ENCODE peak calls at places on chromosomes 5 and 9, in eight cellular contexts. Q, L, G, V, O, A, H and C are unnamed samples.

GRCh38 chr9:113677057-113677456 is 199.1 kb upstream of the ZNF618 start:
- DNase-seq in Q (no peak), L (no peak), G (no peak), V (no peak), O (no peak), A (no peak), H (peak; percentile 30), C (no peak)

GRCh38 chr5:81852277-81853004 is 101.5 kb upstream of the SSBP2 start:
- DNase-seq in Q (peak; percentile 82), L (peak; percentile 21), G (peak; percentile 18), V (peak; percentile 57), O (no peak), A (peak; percentile 22), H (no peak), C (peak; percentile 5)

GRCh38 chr9:274101-274500 is 59.4 kb downstream of the DOCK8 start:
- DNase-seq in Q (no peak), L (no peak), G (no peak), V (no peak), O (no peak), A (no peak), H (no peak), C (no peak)

GRCh38 chr9:88522360-88522759 is 12.6 kb upstream of the NXNL2 start:
- DNase-seq in Q (no peak), L (no peak), G (no peak), V (no peak), O (no peak), A (no peak), H (no peak), C (no peak)

GRCh38 chr5:135193213-135194125 is 159.4 kb upstream of the PITX1 start:
- DNase-seq in Q (no peak), L (no peak), G (peak; percentile 57), V (no peak), O (peak; percentile 69), A (peak; percentile 66), H (peak; percentile 11), C (peak; percentile 68)

GRCh38 chr5:91025956-91026355 is 357.2 kb downstream of the ARRDC3 start:
- DNase-seq in Q (no peak), L (no peak), G (no peak), V (no peak), O (no peak), A (no peak), H (no peak), C (no peak)

GRCh38 chr5:67246108-67246507 is 49.5 kb upstream of the CD180 start:
- DNase-seq in Q (peak; percentile 54), L (peak; percentile 88), G (peak; percentile 58), V (peak; percentile 90), O (peak; percentile 61), A (peak; percentile 69), H (peak; percentile 88), C (peak; percentile 92)

GRCh38 chr5:71924325-71924724 is 182.9 kb upstream of the MAP1B start:
- DNase-seq in Q (no peak), L (no peak), G (no peak), V (no peak), O (peak; percentile 26), A (peak; percentile 28), H (peak; percentile 30), C (no peak)

GRCh38 chr9:92980085-92980745 is 32.9 kb downstream of the FGD3 start:
- DNase-seq in Q (no peak), L (no peak), G (no peak), V (no peak), O (no peak), A (no peak), H (peak; percentile 15), C (no peak)

GRCh38 chr5:137206030-137206715 is 293.0 kb downstream of the SPOCK1 start:
- DNase-seq in Q (no peak), L (no peak), G (peak; percentile 54), V (no peak), O (no peak), A (peak; percentile 83), H (no peak), C (peak; percentile 11)

GRCh38 chr5:463952-464351 is 21.0 kb downstream of the EXOC3 start:
- DNase-seq in Q (no peak), L (no peak), G (no peak), V (no peak), O (no peak), A (no peak), H (no peak), C (no peak)

GRCh38 chr5:91223886-91224285 is 159.2 kb downstream of the ARRDC3 start:
- DNase-seq in Q (no peak), L (no peak), G (peak; percentile 43), V (no peak), O (no peak), A (peak; percentile 42), H (peak; percentile 10), C (no peak)